ENCODE peak calls at places on chromosomes 12 and 14, in eight cellular contexts. One of them, this sample, is unnamed.

GRCh38 chr14:71250347-71250746 is 343.1 kb downstream of the PCNX1 start:
- DNase-seq in CD8-positive, alpha-beta memory T cell: no peak
- DNase-seq in NCI-H345: no peak
- DNase-seq in T-helper 2 cell treated with Interferon-gamma antibody and Interleukin-4, amounts not matched to agents 5 μg/mL and 100 μg/mL, for 36 hours: no peak
- DNase-seq in aorta: no peak
- DNase-seq in HepG2: no peak
- DNase-seq in NCI-H146: no peak
- DNase-seq in stimulated activated CD8-positive, alpha-beta memory T cell treated with anti-CD3 and anti-CD28 coated beads, Interleukin-4, amount 100 ng/mL, for 24 hours: no peak
- DNase-seq in this sample: no peak

GRCh38 chr14:105491366-105492006 is 440 bp downstream of the TEDC1 start:
- DNase-seq in CD8-positive, alpha-beta memory T cell: peak
- DNase-seq in NCI-H345: peak
- DNase-seq in T-helper 2 cell treated with Interferon-gamma antibody and Interleukin-4, amounts not matched to agents 5 μg/mL and 100 μg/mL, for 36 hours: peak
- DNase-seq in aorta: peak
- DNase-seq in HepG2: peak
- DNase-seq in NCI-H146: peak
- DNase-seq in stimulated activated CD8-positive, alpha-beta memory T cell treated with anti-CD3 and anti-CD28 coated beads, Interleukin-4, amount 100 ng/mL, for 24 hours: peak
- DNase-seq in this sample: peak

GRCh38 chr12:113048716-113049127 is 7.8 kb upstream of the DTX1 start:
- DNase-seq in CD8-positive, alpha-beta memory T cell: peak
- DNase-seq in NCI-H345: peak
- DNase-seq in T-helper 2 cell treated with Interferon-gamma antibody and Interleukin-4, amounts not matched to agents 5 μg/mL and 100 μg/mL, for 36 hours: peak
- DNase-seq in aorta: no peak
- DNase-seq in HepG2: peak
- DNase-seq in NCI-H146: peak
- DNase-seq in stimulated activated CD8-positive, alpha-beta memory T cell treated with anti-CD3 and anti-CD28 coated beads, Interleukin-4, amount 100 ng/mL, for 24 hours: peak
- DNase-seq in this sample: peak

GRCh38 chr12:3168775-3169221 is 91.6 kb downstream of the TSPAN9 start:
- DNase-seq in CD8-positive, alpha-beta memory T cell: no peak
- DNase-seq in NCI-H345: no peak
- DNase-seq in T-helper 2 cell treated with Interferon-gamma antibody and Interleukin-4, amounts not matched to agents 5 μg/mL and 100 μg/mL, for 36 hours: peak
- DNase-seq in aorta: peak
- DNase-seq in HepG2: no peak
- DNase-seq in NCI-H146: no peak
- DNase-seq in stimulated activated CD8-positive, alpha-beta memory T cell treated with anti-CD3 and anti-CD28 coated beads, Interleukin-4, amount 100 ng/mL, for 24 hours: peak
- DNase-seq in this sample: no peak

GRCh38 chr14:95183532-95184412 is 26.4 kb upstream of the DICER1 start:
- DNase-seq in CD8-positive, alpha-beta memory T cell: no peak
- DNase-seq in NCI-H345: no peak
- DNase-seq in T-helper 2 cell treated with Interferon-gamma antibody and Interleukin-4, amounts not matched to agents 5 μg/mL and 100 μg/mL, for 36 hours: no peak
- DNase-seq in aorta: no peak
- DNase-seq in HepG2: no peak
- DNase-seq in NCI-H146: no peak
- DNase-seq in stimulated activated CD8-positive, alpha-beta memory T cell treated with anti-CD3 and anti-CD28 coated beads, Interleukin-4, amount 100 ng/mL, for 24 hours: no peak
- DNase-seq in this sample: no peak

GRCh38 chr12:29041621-29042020 is 107.5 kb upstream of the FAR2 start:
- DNase-seq in CD8-positive, alpha-beta memory T cell: no peak
- DNase-seq in NCI-H345: no peak
- DNase-seq in T-helper 2 cell treated with Interferon-gamma antibody and Interleukin-4, amounts not matched to agents 5 μg/mL and 100 μg/mL, for 36 hours: no peak
- DNase-seq in aorta: no peak
- DNase-seq in HepG2: no peak
- DNase-seq in NCI-H146: no peak
- DNase-seq in stimulated activated CD8-positive, alpha-beta memory T cell treated with anti-CD3 and anti-CD28 coated beads, Interleukin-4, amount 100 ng/mL, for 24 hours: no peak
- DNase-seq in this sample: no peak

GRCh38 chr14:68384881-68385280 is 408.0 kb downstream of the ZFP36L1 start:
- DNase-seq in CD8-positive, alpha-beta memory T cell: no peak
- DNase-seq in NCI-H345: no peak
- DNase-seq in T-helper 2 cell treated with Interferon-gamma antibody and Interleukin-4, amounts not matched to agents 5 μg/mL and 100 μg/mL, for 36 hours: no peak
- DNase-seq in aorta: no peak
- DNase-seq in HepG2: peak
- DNase-seq in NCI-H146: no peak
- DNase-seq in stimulated activated CD8-positive, alpha-beta memory T cell treated with anti-CD3 and anti-CD28 coated beads, Interleukin-4, amount 100 ng/mL, for 24 hours: no peak
- DNase-seq in this sample: no peak

GRCh38 chr12:116037941-116038837 is 239.3 kb downstream of the MED13L start:
- DNase-seq in CD8-positive, alpha-beta memory T cell: no peak
- DNase-seq in NCI-H345: no peak
- DNase-seq in T-helper 2 cell treated with Interferon-gamma antibody and Interleukin-4, amounts not matched to agents 5 μg/mL and 100 μg/mL, for 36 hours: no peak
- DNase-seq in aorta: no peak
- DNase-seq in HepG2: no peak
- DNase-seq in NCI-H146: no peak
- DNase-seq in stimulated activated CD8-positive, alpha-beta memory T cell treated with anti-CD3 and anti-CD28 coated beads, Interleukin-4, amount 100 ng/mL, for 24 hours: no peak
- DNase-seq in this sample: no peak

GRCh38 chr12:96347130-96347699 is 53.0 kb downstream of the CDK17 start:
- DNase-seq in CD8-positive, alpha-beta memory T cell: no peak
- DNase-seq in NCI-H345: no peak
- DNase-seq in T-helper 2 cell treated with Interferon-gamma antibody and Interleukin-4, amounts not matched to agents 5 μg/mL and 100 μg/mL, for 36 hours: no peak
- DNase-seq in aorta: no peak
- DNase-seq in HepG2: no peak
- DNase-seq in NCI-H146: no peak
- DNase-seq in stimulated activated CD8-positive, alpha-beta memory T cell treated with anti-CD3 and anti-CD28 coated beads, Interleukin-4, amount 100 ng/mL, for 24 hours: no peak
- DNase-seq in this sample: no peak

GRCh38 chr12:80556566-80556965 is 112.5 kb downstream of the PTPRQ start:
- DNase-seq in CD8-positive, alpha-beta memory T cell: no peak
- DNase-seq in NCI-H345: no peak
- DNase-seq in T-helper 2 cell treated with Interferon-gamma antibody and Interleukin-4, amounts not matched to agents 5 μg/mL and 100 μg/mL, for 36 hours: no peak
- DNase-seq in aorta: no peak
- DNase-seq in HepG2: no peak
- DNase-seq in NCI-H146: no peak
- DNase-seq in stimulated activated CD8-positive, alpha-beta memory T cell treated with anti-CD3 and anti-CD28 coated beads, Interleukin-4, amount 100 ng/mL, for 24 hours: no peak
- DNase-seq in this sample: no peak

GRCh38 chr14:55240526-55241178 is 30.6 kb upstream of the FBXO34 start:
- DNase-seq in CD8-positive, alpha-beta memory T cell: no peak
- DNase-seq in NCI-H345: no peak
- DNase-seq in T-helper 2 cell treated with Interferon-gamma antibody and Interleukin-4, amounts not matched to agents 5 μg/mL and 100 μg/mL, for 36 hours: no peak
- DNase-seq in aorta: peak
- DNase-seq in HepG2: no peak
- DNase-seq in NCI-H146: no peak
- DNase-seq in stimulated activated CD8-positive, alpha-beta memory T cell treated with anti-CD3 and anti-CD28 coated beads, Interleukin-4, amount 100 ng/mL, for 24 hours: no peak
- DNase-seq in this sample: peak

GRCh38 chr12:109433618-109434017 is 43.5 kb downstream of the KCTD10 start:
- DNase-seq in CD8-positive, alpha-beta memory T cell: no peak
- DNase-seq in NCI-H345: no peak
- DNase-seq in T-helper 2 cell treated with Interferon-gamma antibody and Interleukin-4, amounts not matched to agents 5 μg/mL and 100 μg/mL, for 36 hours: no peak
- DNase-seq in aorta: no peak
- DNase-seq in HepG2: no peak
- DNase-seq in NCI-H146: no peak
- DNase-seq in stimulated activated CD8-positive, alpha-beta memory T cell treated with anti-CD3 and anti-CD28 coated beads, Interleukin-4, amount 100 ng/mL, for 24 hours: no peak
- DNase-seq in this sample: peak

GRCh38 chr12:3367750-3368444 is 123.1 kb upstream of the PRMT8 start:
- DNase-seq in CD8-positive, alpha-beta memory T cell: no peak
- DNase-seq in NCI-H345: no peak
- DNase-seq in T-helper 2 cell treated with Interferon-gamma antibody and Interleukin-4, amounts not matched to agents 5 μg/mL and 100 μg/mL, for 36 hours: no peak
- DNase-seq in aorta: no peak
- DNase-seq in HepG2: no peak
- DNase-seq in NCI-H146: no peak
- DNase-seq in stimulated activated CD8-positive, alpha-beta memory T cell treated with anti-CD3 and anti-CD28 coated beads, Interleukin-4, amount 100 ng/mL, for 24 hours: no peak
- DNase-seq in this sample: no peak

GRCh38 chr14:94291159-94291905 is 1.7 kb downstream of the SERPINA10 start:
- DNase-seq in CD8-positive, alpha-beta memory T cell: no peak
- DNase-seq in NCI-H345: no peak
- DNase-seq in T-helper 2 cell treated with Interferon-gamma antibody and Interleukin-4, amounts not matched to agents 5 μg/mL and 100 μg/mL, for 36 hours: no peak
- DNase-seq in aorta: no peak
- DNase-seq in HepG2: no peak
- DNase-seq in NCI-H146: no peak
- DNase-seq in stimulated activated CD8-positive, alpha-beta memory T cell treated with anti-CD3 and anti-CD28 coated beads, Interleukin-4, amount 100 ng/mL, for 24 hours: no peak
- DNase-seq in this sample: no peak

GRCh38 chr12:104626069-104626690 is 169.4 kb downstream of the CHST11 start:
- DNase-seq in CD8-positive, alpha-beta memory T cell: no peak
- DNase-seq in NCI-H345: no peak
- DNase-seq in T-helper 2 cell treated with Interferon-gamma antibody and Interleukin-4, amounts not matched to agents 5 μg/mL and 100 μg/mL, for 36 hours: no peak
- DNase-seq in aorta: no peak
- DNase-seq in HepG2: no peak
- DNase-seq in NCI-H146: no peak
- DNase-seq in stimulated activated CD8-positive, alpha-beta memory T cell treated with anti-CD3 and anti-CD28 coated beads, Interleukin-4, amount 100 ng/mL, for 24 hours: no peak
- DNase-seq in this sample: no peak

GRCh38 chr14:34424488-34424887 is 37.6 kb downstream of the SPTSSA start:
- DNase-seq in CD8-positive, alpha-beta memory T cell: no peak
- DNase-seq in NCI-H345: no peak
- DNase-seq in T-helper 2 cell treated with Interferon-gamma antibody and Interleukin-4, amounts not matched to agents 5 μg/mL and 100 μg/mL, for 36 hours: no peak
- DNase-seq in aorta: no peak
- DNase-seq in HepG2: no peak
- DNase-seq in NCI-H146: peak
- DNase-seq in stimulated activated CD8-positive, alpha-beta memory T cell treated with anti-CD3 and anti-CD28 coated beads, Interleukin-4, amount 100 ng/mL, for 24 hours: no peak
- DNase-seq in this sample: no peak

GRCh38 chr14:22570132-22570949 is 18.7 kb downstream of the DAD1 start:
- DNase-seq in CD8-positive, alpha-beta memory T cell: peak
- DNase-seq in NCI-H345: peak
- DNase-seq in T-helper 2 cell treated with Interferon-gamma antibody and Interleukin-4, amounts not matched to agents 5 μg/mL and 100 μg/mL, for 36 hours: peak
- DNase-seq in aorta: no peak
- DNase-seq in HepG2: peak
- DNase-seq in NCI-H146: peak
- DNase-seq in stimulated activated CD8-positive, alpha-beta memory T cell treated with anti-CD3 and anti-CD28 coated beads, Interleukin-4, amount 100 ng/mL, for 24 hours: peak
- DNase-seq in this sample: peak

GRCh38 chr12:75487310-75487709 is 6.8 kb downstream of the GLIPR1 start:
- DNase-seq in CD8-positive, alpha-beta memory T cell: no peak
- DNase-seq in NCI-H345: no peak
- DNase-seq in T-helper 2 cell treated with Interferon-gamma antibody and Interleukin-4, amounts not matched to agents 5 μg/mL and 100 μg/mL, for 36 hours: no peak
- DNase-seq in aorta: no peak
- DNase-seq in HepG2: no peak
- DNase-seq in NCI-H146: no peak
- DNase-seq in stimulated activated CD8-positive, alpha-beta memory T cell treated with anti-CD3 and anti-CD28 coated beads, Interleukin-4, amount 100 ng/mL, for 24 hours: no peak
- DNase-seq in this sample: no peak

GRCh38 chr14:101496779-101497420 is 64.4 kb upstream of the DIO3 start:
- DNase-seq in CD8-positive, alpha-beta memory T cell: no peak
- DNase-seq in NCI-H345: no peak
- DNase-seq in T-helper 2 cell treated with Interferon-gamma antibody and Interleukin-4, amounts not matched to agents 5 μg/mL and 100 μg/mL, for 36 hours: no peak
- DNase-seq in aorta: peak
- DNase-seq in HepG2: no peak
- DNase-seq in NCI-H146: no peak
- DNase-seq in stimulated activated CD8-positive, alpha-beta memory T cell treated with anti-CD3 and anti-CD28 coated beads, Interleukin-4, amount 100 ng/mL, for 24 hours: no peak
- DNase-seq in this sample: no peak

GRCh38 chr12:19039515-19039914 is 90.0 kb upstream of the PLEKHA5 start:
- DNase-seq in CD8-positive, alpha-beta memory T cell: no peak
- DNase-seq in NCI-H345: no peak
- DNase-seq in T-helper 2 cell treated with Interferon-gamma antibody and Interleukin-4, amounts not matched to agents 5 μg/mL and 100 μg/mL, for 36 hours: no peak
- DNase-seq in aorta: no peak
- DNase-seq in HepG2: no peak
- DNase-seq in NCI-H146: no peak
- DNase-seq in stimulated activated CD8-positive, alpha-beta memory T cell treated with anti-CD3 and anti-CD28 coated beads, Interleukin-4, amount 100 ng/mL, for 24 hours: no peak
- DNase-seq in this sample: no peak

GRCh38 chr12:24185787-24186186 is 236.3 kb upstream of the SOX5 start:
- DNase-seq in CD8-positive, alpha-beta memory T cell: no peak
- DNase-seq in NCI-H345: no peak
- DNase-seq in T-helper 2 cell treated with Interferon-gamma antibody and Interleukin-4, amounts not matched to agents 5 μg/mL and 100 μg/mL, for 36 hours: no peak
- DNase-seq in aorta: no peak
- DNase-seq in HepG2: no peak
- DNase-seq in NCI-H146: no peak
- DNase-seq in stimulated activated CD8-positive, alpha-beta memory T cell treated with anti-CD3 and anti-CD28 coated beads, Interleukin-4, amount 100 ng/mL, for 24 hours: no peak
- DNase-seq in this sample: no peak

GRCh38 chr12:17528394-17528793 is 561.6 kb downstream of the RERGL start:
- DNase-seq in CD8-positive, alpha-beta memory T cell: no peak
- DNase-seq in NCI-H345: no peak
- DNase-seq in T-helper 2 cell treated with Interferon-gamma antibody and Interleukin-4, amounts not matched to agents 5 μg/mL and 100 μg/mL, for 36 hours: no peak
- DNase-seq in aorta: no peak
- DNase-seq in HepG2: no peak
- DNase-seq in NCI-H146: peak
- DNase-seq in stimulated activated CD8-positive, alpha-beta memory T cell treated with anti-CD3 and anti-CD28 coated beads, Interleukin-4, amount 100 ng/mL, for 24 hours: no peak
- DNase-seq in this sample: no peak

GRCh38 chr12:14954269-14954668 is 7.1 kb downstream of the ARHGDIB start:
- DNase-seq in CD8-positive, alpha-beta memory T cell: peak
- DNase-seq in NCI-H345: no peak
- DNase-seq in T-helper 2 cell treated with Interferon-gamma antibody and Interleukin-4, amounts not matched to agents 5 μg/mL and 100 μg/mL, for 36 hours: no peak
- DNase-seq in aorta: no peak
- DNase-seq in HepG2: no peak
- DNase-seq in NCI-H146: no peak
- DNase-seq in stimulated activated CD8-positive, alpha-beta memory T cell treated with anti-CD3 and anti-CD28 coated beads, Interleukin-4, amount 100 ng/mL, for 24 hours: no peak
- DNase-seq in this sample: no peak

GRCh38 chr14:75667099-75667498 is 6.1 kb downstream of the TTLL5 start:
- DNase-seq in CD8-positive, alpha-beta memory T cell: no peak
- DNase-seq in NCI-H345: no peak
- DNase-seq in T-helper 2 cell treated with Interferon-gamma antibody and Interleukin-4, amounts not matched to agents 5 μg/mL and 100 μg/mL, for 36 hours: no peak
- DNase-seq in aorta: no peak
- DNase-seq in HepG2: no peak
- DNase-seq in NCI-H146: no peak
- DNase-seq in stimulated activated CD8-positive, alpha-beta memory T cell treated with anti-CD3 and anti-CD28 coated beads, Interleukin-4, amount 100 ng/mL, for 24 hours: no peak
- DNase-seq in this sample: no peak

GRCh38 chr12:32305163-32305562 is 94.2 kb upstream of the FGD4 start:
- DNase-seq in CD8-positive, alpha-beta memory T cell: no peak
- DNase-seq in NCI-H345: no peak
- DNase-seq in T-helper 2 cell treated with Interferon-gamma antibody and Interleukin-4, amounts not matched to agents 5 μg/mL and 100 μg/mL, for 36 hours: no peak
- DNase-seq in aorta: no peak
- DNase-seq in HepG2: peak
- DNase-seq in NCI-H146: no peak
- DNase-seq in stimulated activated CD8-positive, alpha-beta memory T cell treated with anti-CD3 and anti-CD28 coated beads, Interleukin-4, amount 100 ng/mL, for 24 hours: no peak
- DNase-seq in this sample: no peak

This sample was measured in SK-N-DZ.